ENCODE peak calls at places on chromosomes 12 and 14, in four cellular contexts. D, Z, O and N are unnamed samples.

GRCh38 chr14:32473476-32473875 is 144.4 kb downstream of the AKAP6 start:
- DNase-seq in Z (no peak), D (peak; percentile 28), O (no peak), N (peak; percentile 76)

GRCh38 chr12:125263385-125263784 is 198.2 kb downstream of the AACS start:
- DNase-seq in O (no peak), Z (no peak), D (no peak), N (no peak)

GRCh38 chr12:129927316-129927900 is 23.6 kb upstream of the TMEM132D start:
- DNase-seq in D (peak; percentile 39), O (no peak), Z (no peak), N (no peak)

GRCh38 chr12:131056626-131057025 is 102.9 kb downstream of the ADGRD1 start:
- DNase-seq in D (no peak), O (no peak), Z (peak; percentile 13), N (no peak)

GRCh38 chr14:101521978-101522377 is 39.3 kb upstream of the DIO3 start:
- DNase-seq in O (no peak), Z (no peak), D (no peak), N (no peak)

GRCh38 chr12:11719678-11720099 is 70.2 kb downstream of the ETV6 start:
- DNase-seq in Z (peak; percentile 74), O (peak; percentile 36), D (peak; percentile 37), N (peak; percentile 95)

GRCh38 chr12:120497524-120498150 is 1.7 kb downstream of the DYNLL1 start:
- DNase-seq in Z (no peak), D (peak; percentile 26), O (no peak), N (no peak)

GRCh38 chr12:89703768-89704167 is 4.9 kb downstream of the ATP2B1 start:
- DNase-seq in Z (no peak), D (no peak), O (no peak), N (no peak)

GRCh38 chr14:69574266-69574953 is at the start of gene CCDC177:
- DNase-seq in O (no peak), Z (peak; percentile 75), D (peak; percentile 79), N (peak; percentile 75)

GRCh38 chr14:103118019-103118662 is 5.1 kb upstream of the TNFAIP2 start:
- DNase-seq in O (no peak), Z (no peak), D (no peak), N (no peak)

GRCh38 chr14:61319706-61320105 is 1.7 kb upstream of the PRKCH start:
- DNase-seq in D (no peak), Z (no peak), O (no peak), N (no peak)

GRCh38 chr14:102602421-102603292 is 10.2 kb downstream of the RCOR1 start:
- DNase-seq in Z (no peak), D (peak; percentile 86), O (no peak), N (no peak)

GRCh38 chr14:103073876-103074698 is 9.9 kb upstream of the LBHD2 start:
- DNase-seq in D (no peak), O (no peak), Z (no peak), N (no peak)

GRCh38 chr12:3129301-3130052 is 52.3 kb downstream of the TSPAN9 start:
- DNase-seq in O (no peak), D (no peak), Z (no peak), N (no peak)

GRCh38 chr12:127911289-127911688 is 355.7 kb upstream of the TMEM132C start:
- DNase-seq in D (no peak), Z (no peak), O (no peak), N (no peak)

GRCh38 chr12:124646385-124647230 is 79.2 kb upstream of the NCOR2 start:
- DNase-seq in Z (no peak), D (no peak), O (no peak), N (no peak)

GRCh38 chr12:98595152-98595988 is 1.9 kb downstream of the SLC25A3 start:
- DNase-seq in D (peak; percentile 70), O (no peak), Z (no peak), N (peak; percentile 42)

GRCh38 chr12:50050410-50051280 is 6.8 kb upstream of the ASIC1 start:
- DNase-seq in Z (peak; percentile 69), O (no peak), D (peak; percentile 14), N (peak; percentile 89)

GRCh38 chr12:49233842-49234526 is 30.9 kb upstream of the TUBA1C start:
- DNase-seq in O (no peak), D (peak; percentile 29), Z (peak; percentile 67), N (no peak)

GRCh38 chr12:52125499-52125900 is 46.0 kb downstream of the SMIM41 start:
- DNase-seq in D (no peak), O (no peak), Z (peak; percentile 86), N (no peak)

GRCh38 chr12:49673446-49674317 is 33.5 kb downstream of the FMNL3 start:
- DNase-seq in D (peak; percentile 60), O (no peak), Z (peak; percentile 85), N (peak; percentile 76)

GRCh38 chr12:28161697-28162096 is 28.6 kb upstream of the CCDC91 start:
- DNase-seq in Z (no peak), O (no peak), D (peak; percentile 32), N (no peak)

GRCh38 chr12:12804432-12804886 is 8.7 kb upstream of the DDX47 start:
- DNase-seq in D (peak; percentile 56), O (no peak), Z (no peak), N (no peak)

GRCh38 chr14:94115068-94115591 is 4.6 kb downstream of the IFI27 start:
- DNase-seq in D (no peak), Z (no peak), O (no peak), N (no peak)

GRCh38 chr12:117587646-117588287 is 226.3 kb upstream of the NOS1 start:
- DNase-seq in D (peak; percentile 70), Z (peak; percentile 83), O (peak; percentile 36), N (peak; percentile 58)

GRCh38 chr12:51846911-51847829 is 1.3 kb downstream of the FIGNL2 start:
- DNase-seq in Z (peak; percentile 84), D (peak; percentile 62), O (no peak), N (peak; percentile 81)

GRCh38 chr12:68557011-68557715 is 53.5 kb upstream of the RAP1B start:
- DNase-seq in O (no peak), Z (no peak), D (peak; percentile 68), N (no peak)

GRCh38 chr12:8678661-8679111 is 16.1 kb upstream of the MFAP5 start:
- DNase-seq in D (peak; percentile 99), O (no peak), Z (no peak), N (peak; percentile 59)

GRCh38 chr14:69848903-69849391 is 30.3 kb upstream of the SMOC1 start:
- DNase-seq in Z (no peak), O (no peak), D (peak; percentile 93), N (no peak)

GRCh38 chr12:109735825-109736551 is 22.4 kb downstream of the FAM222A start:
- DNase-seq in D (no peak), O (no peak), Z (peak; percentile 25), N (no peak)

GRCh38 chr12:51949342-51950030 is 2.0 kb upstream of the ACVR1B start:
- DNase-seq in Z (no peak), D (no peak), O (no peak), N (no peak)

GRCh38 chr12:118455327-118455726 is 79.0 kb downstream of the SUDS3 start:
- DNase-seq in O (no peak), D (no peak), Z (no peak), N (no peak)

GRCh38 chr12:51895378-51896135 is 7.7 kb downstream of the ANKRD33 start:
- DNase-seq in D (no peak), Z (no peak), O (no peak), N (no peak)

GRCh38 chr14:34231626-34232025 is 230.4 kb downstream of the SPTSSA start:
- DNase-seq in O (no peak), D (no peak), Z (no peak), N (no peak)

GRCh38 chr12:958449-959123 is 9.1 kb upstream of the RAD52 start:
- DNase-seq in D (no peak), O (no peak), Z (no peak), N (no peak)

GRCh38 chr14:102323102-102323501 is 3.6 kb downstream of the ZNF839 start:
- DNase-seq in Z (peak; percentile 62), O (no peak), D (peak; percentile 36), N (peak; percentile 79)

GRCh38 chr14:74571441-74571841 is 40.6 kb downstream of the LTBP2 start:
- DNase-seq in D (no peak), O (no peak), Z (no peak), N (no peak)
- H3K79me2 ChIP-seq in D (peaks cover under 1% of the 10 kb centered on the region), O (no peaks in the 10 kb centered on the region), Z (no peaks in the 10 kb centered on the region), N (no peaks in the 10 kb centered on the region)

DNA sequence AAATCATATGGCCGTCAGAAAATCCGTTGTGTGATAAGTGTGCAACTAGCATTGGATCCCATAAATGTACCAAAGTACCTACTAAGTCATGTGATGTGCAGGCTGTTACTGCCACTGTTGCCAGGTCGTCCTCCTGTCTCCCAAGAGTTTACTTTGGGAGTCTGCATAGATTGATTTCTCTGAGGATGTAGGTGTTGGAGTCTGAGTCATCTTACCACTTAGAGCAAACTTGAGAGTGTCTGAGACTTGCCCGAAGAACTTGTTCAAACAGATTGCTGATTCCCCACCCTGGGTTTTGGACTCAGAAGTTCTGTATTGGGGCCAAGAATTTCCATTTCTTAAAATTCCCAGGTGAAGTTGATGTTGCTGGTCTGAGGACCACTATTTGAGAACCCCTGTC is 11.4 kb downstream of the TMX1 start:
- DNase-seq in D (no peak), Z (no peak), O (no peak), N (no peak)
- H3K23ac ChIP-seq in D (no peak overlapping the region), Z (no peak overlapping the region), O (no peak overlapping the region), N (no peak overlapping the region)

DNA sequence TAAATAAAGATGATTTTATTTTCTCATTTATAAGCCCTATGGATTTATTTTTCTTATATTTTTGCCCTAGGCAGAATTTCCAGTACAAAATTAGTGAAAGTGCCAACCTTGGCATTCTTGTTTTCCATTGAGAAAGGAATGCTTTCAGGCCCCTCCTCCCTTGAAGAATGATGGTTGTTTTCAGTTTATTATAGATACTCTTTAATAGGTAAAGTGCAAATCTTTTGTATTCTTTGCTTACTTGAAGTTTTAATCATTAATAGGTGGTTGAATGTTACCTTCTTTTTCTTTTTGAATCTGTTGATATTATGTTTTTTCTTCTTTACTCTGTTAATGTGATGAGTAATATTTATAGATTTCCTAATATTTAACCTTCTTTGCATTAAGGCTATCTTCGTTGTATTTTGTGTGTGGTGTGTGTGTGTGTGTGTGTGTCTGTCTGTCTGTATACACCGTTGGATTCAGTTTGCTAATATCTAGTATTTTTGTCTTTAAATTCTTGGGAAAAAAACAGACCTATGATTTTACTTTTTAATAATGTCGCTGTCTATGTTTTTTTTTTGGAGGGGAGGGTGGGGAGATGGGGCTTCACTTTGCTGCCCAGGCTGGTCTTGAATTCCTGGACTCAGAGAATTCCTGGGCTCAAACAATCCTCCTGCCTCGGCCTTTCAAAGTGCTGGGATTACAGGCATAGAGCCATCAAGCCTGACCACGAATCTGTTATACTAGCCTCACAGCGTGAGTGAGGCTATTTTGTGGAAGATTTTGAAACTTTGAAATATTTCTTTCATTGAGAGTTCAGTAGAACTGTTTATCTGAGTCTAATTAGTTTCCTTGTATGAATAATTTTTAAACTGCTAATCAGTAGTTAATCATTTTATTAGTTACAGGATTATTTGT is 13.5 kb downstream of the SRGAP1 start:
- DNase-seq in Z (no peak), O (no peak), D (no peak), N (no peak)
- H3K79me2 ChIP-seq in Z (no peaks in the 10 kb centered on the region), O (no peaks in the 10 kb centered on the region), D (no peaks in the 10 kb centered on the region), N (no peaks in the 10 kb centered on the region)

GRCh38 chr14:99681832-99682148 is 2.3 kb upstream of the CYP46A1 start:
- DNase-seq in Z (no peak), D (peak; percentile 67), O (no peak), N (no peak)

GRCh38 chr14:99682809-99683618 is 1.1 kb upstream of the CYP46A1 start:
- DNase-seq in D (peak; percentile 88), O (no peak), Z (peak; percentile 88), N (peak; percentile 82)

GRCh38 chr14:99684356-99684952 is 356 bp downstream of the CYP46A1 start:
- DNase-seq in D (no peak), Z (no peak), O (no peak), N (peak; percentile 32)

GRCh38 chr14:99685061-99685995 is 1.2 kb downstream of the CYP46A1 start:
- DNase-seq in Z (peak; percentile 33), D (no peak), O (no peak), N (peak; percentile 19)

GRCh38 chr14:99683619-99684355 is at the start of gene CYP46A1:
- DNase-seq in Z (peak; percentile 99), D (peak; percentile 99), O (peak; percentile 99), N (peak; percentile 99)
- H3K23ac ChIP-seq in Z (no peak within 1 kb of the TSS), D (no peak within 1 kb of the TSS), O (no peak within 1 kb of the TSS), N (no peak within 1 kb of the TSS)